ENCODE peak calls at places on chromosomes 11 and 22, in ten cellular contexts. O, V, W, L, P, Y, Q, B, F and U are unnamed samples.

GRCh38 chr11:102286292-102286691 is 31.0 kb upstream of the BIRC3 start:
- DNase-seq in O (no peak), V (no peak), W (no peak), L (no peak), P (no peak), Y (no peak), Q (no peak), B (no peak), F (no peak), U (no peak)

GRCh38 chr11:11152877-11153276 is 200.2 kb downstream of the CSNK2A3 start:
- DNase-seq in O (no peak), V (no peak), W (no peak), L (no peak), P (no peak), Y (no peak), Q (no peak), B (no peak), F (no peak), U (no peak)

GRCh38 chr11:119120639-119121007 is 757 bp upstream of the HINFP start:
- DNase-seq in O (no peak), V (peak), W (no peak), L (peak), P (no peak), Y (no peak), Q (no peak), B (no peak), F (no peak), U (no peak)

GRCh38 chr11:22458141-22458540 is 120.0 kb downstream of the SLC17A6 start:
- DNase-seq in O (no peak), V (no peak), W (no peak), L (no peak), P (no peak), Y (no peak), Q (no peak), B (no peak), F (no peak), U (no peak)

GRCh38 chr11:28760676-28761390 is 652.6 kb downstream of the METTL15 start:
- DNase-seq in O (no peak), V (no peak), W (no peak), L (no peak), P (peak), Y (peak), Q (no peak), B (no peak), F (no peak), U (no peak)

GRCh38 chr22:44026066-44026629 is 2.0 kb downstream of the PARVB start:
- DNase-seq in O (no peak), V (no peak), W (no peak), L (no peak), P (no peak), Y (no peak), Q (no peak), B (no peak), F (no peak), U (no peak)

GRCh38 chr22:37804502-37804885 is 3.2 kb upstream of the GCAT start:
- DNase-seq in O (no peak), V (no peak), W (no peak), L (no peak), P (no peak), Y (no peak), Q (no peak), B (no peak), F (no peak), U (no peak)

GRCh38 chr22:26894766-26895485 is 237.5 kb downstream of the MIAT start:
- DNase-seq in O (no peak), V (no peak), W (no peak), L (no peak), P (no peak), Y (peak), Q (no peak), B (peak), F (peak), U (no peak)

GRCh38 chr11:93000511-93001476 is 31.3 kb downstream of the MTNR1B start:
- DNase-seq in O (no peak), V (no peak), W (no peak), L (no peak), P (no peak), Y (peak), Q (no peak), B (peak), F (peak), U (no peak)

GRCh38 chr22:28297504-28297903 is 378.4 kb upstream of the PITPNB start:
- DNase-seq in O (no peak), V (no peak), W (no peak), L (no peak), P (no peak), Y (no peak), Q (no peak), B (no peak), F (no peak), U (no peak)

DNA sequence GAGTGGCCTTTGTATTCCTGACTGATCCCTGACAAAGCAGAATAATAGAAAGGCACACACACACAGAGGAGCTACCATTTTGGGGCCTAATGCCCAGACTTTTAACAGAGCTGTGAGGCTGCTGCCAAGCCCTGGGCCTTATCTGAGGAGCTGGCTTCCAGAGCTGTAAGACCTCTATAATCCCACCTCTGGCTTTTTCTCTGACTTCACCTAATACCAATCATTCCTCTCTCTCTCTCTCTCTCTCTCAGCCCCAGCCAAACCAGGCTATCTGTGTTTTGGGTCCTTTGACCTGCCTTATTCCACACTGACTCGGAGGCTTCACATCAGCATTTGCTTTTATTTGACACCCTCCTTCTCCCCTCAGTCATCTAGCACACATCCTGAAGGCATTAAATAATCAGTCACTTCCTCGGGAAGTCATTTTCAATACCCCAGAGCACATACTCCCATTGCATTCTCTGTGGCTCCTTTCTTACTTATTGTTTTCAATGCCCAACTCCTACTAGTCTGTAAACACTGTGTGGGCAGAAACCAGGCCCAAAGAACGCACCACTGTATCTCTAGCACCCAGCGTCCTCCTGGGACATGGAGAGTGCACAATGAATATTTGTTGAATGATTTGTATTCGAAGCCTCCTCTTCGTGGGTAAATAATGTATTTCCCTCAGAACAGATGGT is 21.2 kb upstream of the TRIM44 start:
- DNase-seq in O (no peak), V (no peak), W (no peak), L (no peak), P (peak), Y (no peak), Q (no peak), B (no peak), F (no peak), U (no peak)
- H3K4me3 ChIP-seq in O (no peak), V (no peak), W (no peak), L (no peak), P (no peak), Y (no peak), Q (no peak), B (no peak), F (no peak), U (no peak)

GRCh38 chr11:79439893-79440450 is 858 bp downstream of the TENM4 start:
- DNase-seq in O (peak), V (peak), W (no peak), L (peak), P (peak), Y (no peak), Q (no peak), B (no peak), F (no peak), U (no peak)
- H3K4me3 ChIP-seq in O (peak), V (peak), W (no peak), L (peak), P (peak), Y (peak), Q (peak), B (no peak), F (peak), U (peak)

GRCh38 chr11:31763296-31763695 is 47.8 kb downstream of the PAX6 start:
- DNase-seq in O (no peak), V (no peak), W (no peak), L (peak), P (no peak), Y (no peak), Q (no peak), B (no peak), F (no peak), U (no peak)
- H3K4me3 ChIP-seq in O (no peak), V (no peak), W (no peak), L (no peak), P (no peak), Y (no peak), Q (no peak), B (no peak), F (no peak), U (no peak)

GRCh38 chr11:315051-315481 is 1.2 kb downstream of the IFITM1 start:
- DNase-seq in O (no peak), V (no peak), W (no peak), L (no peak), P (no peak), Y (no peak), Q (no peak), B (peak), F (no peak), U (no peak)
- H3K4me3 ChIP-seq in O (peak), V (peak), W (peak), L (peak), P (peak), Y (peak), Q (peak), B (no peak), F (peak), U (peak)

GRCh38 chr11:128208329-128209220 is 378.8 kb downstream of the ETS1 start:
- DNase-seq in O (peak), V (peak), W (no peak), L (no peak), P (no peak), Y (peak), Q (no peak), B (no peak), F (peak), U (no peak)
- H3K4me3 ChIP-seq in O (no peak), V (no peak), W (no peak), L (no peak), P (no peak), Y (no peak), Q (no peak), B (no peak), F (no peak), U (no peak)

GRCh38 chr11:63909621-63910506 is 7.1 kb downstream of the RCOR2 start:
- DNase-seq in O (no peak), V (no peak), W (no peak), L (peak), P (peak), Y (no peak), Q (no peak), B (no peak), F (no peak), U (no peak)
- H3K4me3 ChIP-seq in O (no peak), V (no peak), W (no peak), L (no peak), P (no peak), Y (no peak), Q (no peak), B (no peak), F (no peak), U (no peak)

GRCh38 chr11:17294033-17294432 is 17.5 kb downstream of the NUCB2 start:
- DNase-seq in O (no peak), V (no peak), W (no peak), L (no peak), P (no peak), Y (no peak), Q (no peak), B (no peak), F (no peak), U (no peak)
- H3K4me3 ChIP-seq in O (no peak), V (no peak), W (no peak), L (no peak), P (no peak), Y (no peak), Q (no peak), B (no peak), F (no peak), U (no peak)

DNA sequence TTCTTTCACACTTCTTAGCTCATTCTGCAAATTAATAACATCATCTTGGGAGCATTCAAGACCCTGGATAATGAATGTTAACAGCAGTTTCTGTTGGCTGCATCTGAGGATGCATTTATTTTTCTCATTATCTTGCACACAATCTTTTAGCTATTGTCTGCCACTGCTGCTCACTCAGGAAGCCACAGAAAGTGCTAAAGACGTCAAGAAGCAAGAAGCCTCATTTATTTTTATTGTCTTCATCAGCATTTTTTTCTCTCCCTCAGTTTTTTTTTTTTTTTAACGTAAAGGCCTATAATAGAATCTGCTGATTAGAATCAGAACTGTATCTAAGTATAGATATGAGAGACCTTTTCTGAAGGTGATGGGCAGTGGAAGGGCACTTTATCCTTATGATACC is 1339.3 kb downstream of the FAM181B start:
- DNase-seq in O (no peak), V (no peak), W (no peak), L (no peak), P (peak), Y (no peak), Q (no peak), B (no peak), F (no peak), U (no peak)
- H3K4me3 ChIP-seq in O (no peak), V (no peak), W (no peak), L (no peak), P (no peak), Y (no peak), Q (no peak), B (no peak), F (no peak), U (no peak)

DNA sequence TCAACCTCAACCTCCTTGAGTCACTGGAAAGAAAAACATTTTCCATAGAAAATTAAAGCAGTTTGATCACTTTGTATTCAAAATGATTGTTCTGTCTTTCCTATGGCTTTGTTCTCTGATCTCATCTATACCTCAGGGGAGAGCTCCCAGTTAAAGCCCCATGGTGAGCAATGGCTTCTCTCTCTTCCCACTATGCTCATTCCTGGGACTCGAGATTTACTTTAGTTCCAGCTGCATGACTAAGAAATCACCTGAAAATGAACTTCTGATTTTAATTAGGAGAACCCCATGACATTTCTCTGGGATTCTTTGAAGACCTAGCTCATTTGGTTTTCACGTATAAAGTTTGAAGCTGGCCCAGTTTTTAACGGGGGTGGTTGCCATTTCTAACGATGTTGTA is 921.5 kb downstream of the OPCML start:
- DNase-seq in O (no peak), V (no peak), W (no peak), L (no peak), P (no peak), Y (no peak), Q (no peak), B (no peak), F (no peak), U (no peak)
- H3K4me3 ChIP-seq in O (no peak), V (no peak), W (no peak), L (no peak), P (no peak), Y (no peak), Q (no peak), B (no peak), F (no peak), U (no peak)

GRCh38 chr11:68711114-68711513 is 26.8 kb downstream of the GAL start:
- DNase-seq in O (no peak), V (no peak), W (no peak), L (no peak), P (no peak), Y (no peak), Q (no peak), B (no peak), F (no peak), U (no peak)
- H3K4me3 ChIP-seq in O (no peak), V (no peak), W (no peak), L (no peak), P (no peak), Y (no peak), Q (no peak), B (no peak), F (no peak), U (no peak)